ENCODE peak calls at places on chromosome 19, in ten cellular contexts. P is PC-3; R is kidney epithelial cell; I is AG04450; S is sigmoid colon; O is neural progenitor cell; G is BJ; Y is GM23248; L is DND-41; V is CD8-positive, alpha-beta T cell. W is an unnamed sample. For H3K27me3, the result is how much of the 10 kb centered on the place peaks cover.

GRCh38 chr19:15432018-15432494 is 13.3 kb upstream of the AKAP8L start:
- DNase-seq in P (no peak), R (no peak), I (no peak), S (peak), O (peak), G (no peak), Y (peak), L (peak), V (no peak), W (peak)

GRCh38 chr19:16379521-16380313 is 55.1 kb downstream of the KLF2 start:
- DNase-seq in P (no peak), R (no peak), I (no peak), S (peak), O (no peak), G (no peak), Y (no peak), L (no peak), V (no peak), W (no peak)

GRCh38 chr19:28634837-28635236 is 578.1 kb downstream of the UQCRFS1 start:
- DNase-seq in P (no peak), R (no peak), I (no peak), S (no peak), O (no peak), G (no peak), Y (no peak), L (no peak), V (no peak), W (no peak)

GRCh38 chr19:2312819-2313501 is 5.0 kb upstream of the LINGO3 start:
- DNase-seq in P (no peak), R (no peak), I (no peak), S (no peak), O (no peak), G (no peak), Y (no peak), L (no peak), V (no peak), W (peak)

GRCh38 chr19:10471909-10472308 is 31.2 kb downstream of the KEAP1 start:
- DNase-seq in P (peak), R (no peak), I (no peak), S (no peak), O (no peak), G (no peak), Y (peak), L (peak), V (no peak), W (no peak)

GRCh38 chr19:39502640-39503417 is 4.1 kb downstream of the DLL3 start:
- DNase-seq in P (no peak), R (no peak), I (no peak), S (no peak), O (peak), G (no peak), Y (peak), L (no peak), V (peak), W (peak)

GRCh38 chr19:4581381-4582111 is 22.1 kb upstream of the SEMA6B start:
- DNase-seq in P (peak), R (no peak), I (no peak), S (no peak), O (peak), G (no peak), Y (no peak), L (peak), V (no peak), W (peak)

GRCh38 chr19:33883869-33884519 is 87.3 kb downstream of the KCTD15 start:
- DNase-seq in P (peak), R (no peak), I (no peak), S (no peak), O (peak), G (no peak), Y (no peak), L (no peak), V (no peak), W (peak)

GRCh38 chr19:8577247-8577646 is at the start of gene MYO1F:
- DNase-seq in P (no peak), R (no peak), I (no peak), S (peak), O (no peak), G (no peak), Y (no peak), L (no peak), V (no peak), W (peak)

GRCh38 chr19:44645407-44646048 is 1.8 kb downstream of the PVR start:
- DNase-seq in P (no peak), R (no peak), I (no peak), S (no peak), O (no peak), G (no peak), Y (peak), L (no peak), V (no peak), W (no peak)

GRCh38 chr19:30089086-30089665 is 147.1 kb downstream of the URI1 start:
- DNase-seq in P (no peak), R (no peak), I (no peak), S (no peak), O (no peak), G (no peak), Y (no peak), L (no peak), V (no peak), W (no peak)

GRCh38 chr19:1811942-1812425 is at the start of gene ATP8B3:
- DNase-seq in P (no peak), R (no peak), I (no peak), S (no peak), O (no peak), G (no peak), Y (no peak), L (no peak), V (no peak), W (peak)

GRCh38 chr19:23983406-23983805 is 68.7 kb downstream of the ZNF726 start:
- DNase-seq in P (peak), R (no peak), I (no peak), S (no peak), O (no peak), G (no peak), Y (peak), L (no peak), V (no peak), W (no peak)

GRCh38 chr19:11197291-11198174 is at the start of gene KANK2:
- DNase-seq in P (peak), R (no peak), I (no peak), S (peak), O (peak), G (no peak), Y (peak), L (peak), V (peak), W (peak)

GRCh38 chr19:3464797-3465235 is 15.5 kb downstream of the SMIM24 start:
- DNase-seq in P (no peak), R (no peak), I (no peak), S (no peak), O (peak), G (no peak), Y (no peak), L (no peak), V (no peak), W (peak)

GRCh38 chr19:17323973-17324327 is 10.7 kb downstream of the ANO8 start:
- DNase-seq in P (no peak), R (no peak), I (no peak), S (no peak), O (no peak), G (no peak), Y (no peak), L (no peak), V (no peak), W (no peak)

GRCh38 chr19:45878043-45878794 is 7.7 kb downstream of the IRF2BP1 start:
- DNase-seq in P (peak), R (no peak), I (no peak), S (no peak), O (no peak), G (no peak), Y (no peak), L (no peak), V (no peak), W (peak)

GRCh38 chr19:36573948-36574726 is 1.0 kb upstream of the ZNF529 start:
- DNase-seq in P (peak), R (no peak), I (no peak), S (no peak), O (no peak), G (no peak), Y (peak), L (no peak), V (no peak), W (no peak)

GRCh38 chr19:6564393-6564792 is 26.6 kb downstream of the CD70 start:
- DNase-seq in P (peak), R (no peak), I (no peak), S (no peak), O (peak), G (no peak), Y (peak), L (peak), V (no peak), W (peak)

DNA sequence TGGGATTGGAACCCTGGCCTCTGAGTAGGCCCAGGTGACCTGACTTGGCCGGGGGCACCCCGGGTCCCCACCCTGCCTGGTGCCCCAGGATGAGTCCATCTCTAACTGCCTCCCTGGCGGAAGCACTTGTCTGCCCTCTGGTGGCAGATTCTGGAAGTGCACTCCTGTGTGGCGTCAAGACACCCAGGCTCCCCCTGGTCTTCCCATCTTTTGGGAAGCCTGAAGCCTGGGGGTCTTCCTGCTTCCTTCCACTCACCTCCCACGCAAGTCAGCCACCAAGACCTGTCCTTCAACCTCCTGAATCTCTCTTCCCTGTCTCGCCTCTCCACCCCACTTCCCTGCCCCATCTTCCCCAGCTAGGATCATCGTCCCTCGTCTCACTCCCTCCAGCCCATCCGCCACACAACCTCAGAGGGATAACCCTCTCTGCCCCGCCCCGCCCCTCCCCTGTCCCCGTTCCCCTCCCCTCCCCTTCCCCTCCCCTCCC is 7.4 kb downstream of the RABAC1 start:
- DNase-seq in P (peak), R (no peak), I (peak), S (peak), O (peak), G (no peak), Y (peak), L (peak), V (peak), W (peak)
- H3K4me3 ChIP-seq in P (no peak), R (no peak), I (peak), S (no peak), O (peak), G (no peak), Y (peak), L (no peak), V (no peak), W (peak)

GRCh38 chr19:54383330-54383729 is 18.6 kb upstream of the LAIR1 start:
- DNase-seq in P (no peak), R (no peak), I (no peak), S (no peak), O (no peak), G (no peak), Y (no peak), L (no peak), V (no peak), W (no peak)
- H3K27me3 ChIP-seq in P (half or more), R (under half), I (under half), S (under half), O (under half), G (under half), Y (under half), L (under half), V (under half), W (under half)

DNA sequence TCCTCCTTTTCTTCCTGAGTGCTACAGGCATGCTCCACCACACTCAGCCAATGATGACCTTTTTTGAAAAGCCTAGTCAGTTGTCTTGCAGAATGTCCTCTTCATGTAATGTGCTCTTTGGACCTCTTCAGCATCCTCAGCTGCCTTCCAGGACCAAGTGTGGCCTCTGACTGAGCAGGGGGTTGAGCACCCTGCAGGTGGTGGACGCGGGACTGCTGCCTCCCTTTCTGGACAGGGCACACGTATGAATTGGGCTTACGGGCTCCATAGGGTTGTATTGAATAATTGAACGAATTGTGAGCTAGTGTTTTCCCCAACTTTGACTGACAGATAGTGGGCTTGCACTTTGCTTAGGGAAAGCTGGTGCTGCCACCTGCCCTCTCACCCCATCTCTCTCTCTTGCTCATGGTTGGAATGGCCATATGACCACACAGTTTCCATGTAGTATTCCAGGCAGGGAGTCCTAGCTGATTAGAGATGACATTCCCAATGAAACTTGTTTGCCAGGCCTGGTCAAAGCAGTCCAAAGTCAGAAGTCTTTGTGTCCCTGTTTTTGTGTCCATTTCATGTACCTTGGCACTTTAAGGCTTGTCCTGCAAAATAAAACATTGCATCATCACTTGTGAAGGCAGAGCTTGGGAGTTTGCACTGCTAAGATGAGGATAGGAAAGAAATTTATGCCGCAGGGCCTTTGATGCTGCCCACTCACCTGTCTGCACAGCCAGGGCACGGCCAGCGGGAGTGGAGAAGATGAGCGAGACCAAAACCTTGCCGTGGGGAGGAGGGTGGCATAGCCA is 76.3 kb upstream of the NPAS1 start:
- DNase-seq in P (no peak), R (no peak), I (no peak), S (no peak), O (no peak), G (no peak), Y (no peak), L (no peak), V (no peak), W (no peak)
- H3K4me3 ChIP-seq in P (no peak), R (no peak), I (no peak), S (no peak), O (no peak), G (no peak), Y (no peak), L (no peak), V (no peak), W (no peak)

DNA sequence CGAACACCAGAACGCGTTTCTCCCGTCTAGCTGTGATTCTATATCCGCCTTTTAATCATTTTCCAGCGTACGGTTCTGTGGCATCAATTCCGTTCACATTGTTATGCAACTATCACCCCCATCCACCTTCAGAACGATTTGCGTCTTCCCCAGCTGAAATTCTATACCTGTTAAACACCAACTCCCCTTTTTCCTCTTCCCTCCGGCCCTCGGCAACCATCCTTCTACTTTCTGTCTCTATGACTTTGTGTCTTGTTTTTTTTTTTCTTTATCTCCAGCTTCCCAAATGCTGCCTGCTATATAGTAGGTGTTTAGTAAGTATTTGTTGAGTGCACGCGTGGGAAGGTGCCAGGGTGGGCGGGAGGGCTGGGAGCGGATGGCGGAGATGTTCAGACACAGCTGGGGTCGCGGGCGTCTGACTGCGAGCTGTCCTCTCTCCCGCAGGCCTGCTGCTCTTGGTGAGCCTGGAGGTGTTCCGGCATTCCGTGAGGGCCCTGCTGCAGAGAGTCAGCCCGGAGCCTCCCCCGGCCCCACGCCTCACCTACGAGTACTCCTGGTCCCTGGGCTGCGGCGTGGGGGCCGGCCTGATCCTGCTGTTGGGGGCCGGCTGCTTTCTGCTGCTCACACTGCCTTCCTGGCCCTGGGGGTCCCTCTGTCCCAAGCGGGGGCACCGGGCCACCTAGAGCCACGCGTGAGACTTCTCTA is 20.2 kb downstream of the CACNG6 start:
- DNase-seq in P (no peak), R (no peak), I (no peak), S (no peak), O (peak), G (no peak), Y (no peak), L (no peak), V (no peak), W (peak)
- H3K27me3 ChIP-seq in P (under half), R (under half), I (under half), S (half or more), O (under half), G (under half), Y (under half), L (under half), V (under half), W (under half)

DNA sequence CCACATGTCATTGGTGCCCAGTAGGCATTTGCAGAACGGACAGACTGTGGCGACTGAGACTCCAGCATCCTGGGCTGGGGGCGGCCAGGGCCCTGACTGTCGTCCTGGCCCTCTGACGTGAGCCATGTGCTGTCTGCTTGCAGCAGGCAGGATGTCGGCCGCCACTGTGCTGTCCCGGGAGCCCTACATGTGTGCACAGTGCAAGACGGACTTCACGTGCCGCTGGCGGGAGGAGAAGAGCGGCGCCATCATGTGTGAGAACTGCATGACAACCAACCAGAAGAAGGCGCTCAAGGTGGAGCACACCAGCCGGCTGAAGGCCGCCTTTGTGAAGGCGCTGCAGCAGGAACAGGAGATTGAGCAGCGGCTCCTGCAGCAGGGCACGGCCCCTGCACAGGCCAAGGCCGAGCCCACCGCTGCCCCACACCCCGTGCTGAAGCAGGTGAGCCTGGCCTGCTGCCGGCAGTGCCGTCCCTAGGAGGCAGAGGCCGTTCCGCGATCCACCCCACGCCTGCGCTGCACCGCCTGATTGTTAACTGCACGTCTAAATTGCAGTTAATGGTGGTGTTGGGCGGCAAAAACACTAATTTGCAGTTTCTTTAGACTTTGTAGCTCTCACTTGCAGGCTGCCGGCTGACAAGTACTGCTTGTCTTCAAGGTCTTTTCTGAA is 14.2 kb downstream of the TSSK6 start:
- DNase-seq in P (no peak), R (no peak), I (no peak), S (no peak), O (no peak), G (no peak), Y (no peak), L (no peak), V (no peak), W (peak)
- H3K4me3 ChIP-seq in P (no peak), R (no peak), I (no peak), S (no peak), O (no peak), G (no peak), Y (no peak), L (no peak), V (no peak), W (no peak)

GRCh38 chr19:43636121-43636683 is 3.4 kb downstream of the CADM4 start:
- DNase-seq in P (no peak), R (no peak), I (no peak), S (no peak), O (peak), G (no peak), Y (peak), L (no peak), V (no peak), W (peak)

GRCh38 chr19:43638991-43639494 is 607 bp downstream of the CADM4 start:
- DNase-seq in P (no peak), R (no peak), I (no peak), S (no peak), O (no peak), G (no peak), Y (no peak), L (no peak), V (no peak), W (no peak)

GRCh38 chr19:43640424-43640757 is 741 bp upstream of the CADM4 start:
- DNase-seq in P (no peak), R (no peak), I (no peak), S (no peak), O (no peak), G (no peak), Y (no peak), L (no peak), V (no peak), W (no peak)

GRCh38 chr19:43639507-43640423 is at the start of gene CADM4:
- DNase-seq in P (no peak), R (no peak), I (no peak), S (peak), O (peak), G (no peak), Y (peak), L (peak), V (peak), W (peak)

GRCh38 chr19:43638214-43638990 is 1.2 kb downstream of the CADM4 start:
- DNase-seq in P (no peak), R (no peak), I (no peak), S (no peak), O (no peak), G (no peak), Y (no peak), L (no peak), V (no peak), W (peak)
- H3K27me3 ChIP-seq in P (under half), R (under half), I (under half), S (under half), O (under half), G (under half), Y (under half), L (under half), V (under half), W (under half)

GRCh38 chr19:51131780-51132680 is 7.3 kb downstream of the SIGLEC9 start:
- DNase-seq in P (no peak), R (no peak), I (peak), S (peak), O (peak), G (no peak), Y (peak), L (no peak), V (no peak), W (no peak)
- H3K4me3 ChIP-seq in P (no peak), R (no peak), I (no peak), S (no peak), O (no peak), G (no peak), Y (no peak), L (no peak), V (no peak), W (no peak)

W was measured in H7.